ENCODE peak calls at places on chromosome 12, in four cellular contexts. One of them, this sample, is unnamed.

GRCh38 chr12:851343-851742 is 98.2 kb downstream of the RAD52 start:
- DNase-seq in DMS 273 treated with DMSO at 0.1 percent for 48 hours: no peak
- DNase-seq in body of pancreas: no peak
- DNase-seq in iris pigment epithelial cell: peak
- DNase-seq in this sample: no peak

GRCh38 chr12:12024958-12025682 is 45.6 kb upstream of the BCL2L14 start:
- DNase-seq in body of pancreas: no peak
- DNase-seq in DMS 273 treated with DMSO at 0.1 percent for 48 hours: no peak
- DNase-seq in iris pigment epithelial cell: no peak
- DNase-seq in this sample: no peak

GRCh38 chr12:40098406-40099145 is 7.3 kb downstream of the SLC2A13 start:
- DNase-seq in body of pancreas: no peak
- DNase-seq in DMS 273 treated with DMSO at 0.1 percent for 48 hours: no peak
- DNase-seq in iris pigment epithelial cell: no peak
- DNase-seq in this sample: no peak

GRCh38 chr12:103020839-103021238 is 63.4 kb downstream of the ASCL1 start:
- DNase-seq in body of pancreas: no peak
- DNase-seq in iris pigment epithelial cell: no peak
- DNase-seq in DMS 273 treated with DMSO at 0.1 percent for 48 hours: no peak
- DNase-seq in this sample: no peak

GRCh38 chr12:23757541-23757962 is 191.9 kb downstream of the SOX5 start:
- DNase-seq in DMS 273 treated with DMSO at 0.1 percent for 48 hours: no peak
- DNase-seq in iris pigment epithelial cell: no peak
- DNase-seq in body of pancreas: no peak
- DNase-seq in this sample: no peak

GRCh38 chr12:46150735-46151134 is 118.1 kb downstream of the SLC38A1 start:
- DNase-seq in body of pancreas: no peak
- DNase-seq in iris pigment epithelial cell: no peak
- DNase-seq in DMS 273 treated with DMSO at 0.1 percent for 48 hours: no peak
- DNase-seq in this sample: no peak

GRCh38 chr12:98002887-98003493 is 512.4 kb upstream of the TMPO start:
- DNase-seq in iris pigment epithelial cell: peak
- DNase-seq in body of pancreas: peak
- DNase-seq in DMS 273 treated with DMSO at 0.1 percent for 48 hours: peak
- DNase-seq in this sample: no peak

GRCh38 chr12:110813298-110813697 is 33.5 kb upstream of the CCDC63 start:
- DNase-seq in iris pigment epithelial cell: no peak
- DNase-seq in body of pancreas: no peak
- DNase-seq in DMS 273 treated with DMSO at 0.1 percent for 48 hours: no peak
- DNase-seq in this sample: no peak

GRCh38 chr12:50242751-50243191 is 40.5 kb downstream of the LIMA1 start:
- DNase-seq in iris pigment epithelial cell: peak
- DNase-seq in DMS 273 treated with DMSO at 0.1 percent for 48 hours: no peak
- DNase-seq in body of pancreas: no peak
- DNase-seq in this sample: no peak

GRCh38 chr12:55043542-55043941 is 23.8 kb downstream of the NEUROD4 start:
- DNase-seq in body of pancreas: no peak
- DNase-seq in DMS 273 treated with DMSO at 0.1 percent for 48 hours: no peak
- DNase-seq in iris pigment epithelial cell: no peak
- DNase-seq in this sample: no peak

GRCh38 chr12:6285063-6285477 is 25.4 kb upstream of the PLEKHG6 start:
- DNase-seq in body of pancreas: peak
- DNase-seq in iris pigment epithelial cell: peak
- DNase-seq in DMS 273 treated with DMSO at 0.1 percent for 48 hours: peak
- DNase-seq in this sample: peak

GRCh38 chr12:122947352-122947792 is 18.9 kb downstream of the ABCB9 start:
- DNase-seq in iris pigment epithelial cell: no peak
- DNase-seq in DMS 273 treated with DMSO at 0.1 percent for 48 hours: no peak
- DNase-seq in body of pancreas: peak
- DNase-seq in this sample: no peak

GRCh38 chr12:55385911-55386310 is 14.4 kb upstream of the OR6C65 start:
- DNase-seq in DMS 273 treated with DMSO at 0.1 percent for 48 hours: no peak
- DNase-seq in body of pancreas: no peak
- DNase-seq in iris pigment epithelial cell: no peak
- DNase-seq in this sample: no peak

This sample was measured in NCI-H1694 treated with DMSO at 0.1 percent for 48 hours.